ENCODE peak calls at places on chromosomes 4 and X, in five cellular contexts. E, A, V, Y and U are unnamed samples.

GRCh38 chr4:20925176-20925575 is 224.9 kb downstream of the PACRGL start:
- DNase-seq in Y (no peak), E (no peak), A (no peak), V (no peak), U (no peak)

GRCh38 chrX:18424482-18425198 is 768 bp upstream of the CDKL5 start:
- DNase-seq in A (peak), Y (no peak), V (peak), E (peak), U (no peak)

GRCh38 chr4:165873298-165874071 is 448 bp downstream of the TLL1 start:
- DNase-seq in E (peak), A (no peak), Y (peak), V (peak), U (peak)

GRCh38 chr4:76213415-76214268 is at the start of gene SCARB2:
- DNase-seq in V (peak), Y (peak), A (peak), E (peak), U (peak)

GRCh38 chr4:185512516-185512915 is 22.8 kb downstream of the PDLIM3 start:
- DNase-seq in Y (no peak), E (peak), A (peak), V (no peak), U (no peak)

GRCh38 chr4:26050212-26050643 is 136.2 kb downstream of the SMIM20 start:
- DNase-seq in Y (no peak), A (no peak), V (no peak), E (no peak), U (no peak)

GRCh38 chr4:7650606-7651400 is 216.1 kb upstream of the PSAPL1 start:
- DNase-seq in Y (peak), A (no peak), V (peak), E (peak), U (peak)

GRCh38 chrX:34638116-34638515 is 19.0 kb downstream of the TMEM47 start:
- DNase-seq in A (peak), Y (no peak), E (peak), V (no peak), U (no peak)

GRCh38 chr4:112145820-112146813 is 863 bp downstream of the FAM241A start:
- DNase-seq in E (peak), A (peak), Y (peak), V (peak), U (peak)

GRCh38 chr4:76867377-76867776 is 30.6 kb downstream of the SOWAHB start:
- DNase-seq in V (no peak), E (no peak), A (no peak), Y (no peak), U (no peak)

GRCh38 chr4:168690199-168690598 is 193.3 kb downstream of the PALLD start:
- DNase-seq in A (no peak), Y (no peak), E (no peak), V (no peak), U (no peak)

GRCh38 chr4:29046166-29046565 is 1674.0 kb upstream of the PCDH7 start:
- DNase-seq in V (no peak), Y (no peak), E (peak), A (peak), U (no peak)

GRCh38 chr4:135365065-135365464 is 1163.5 kb upstream of the PABPC4L start:
- DNase-seq in E (peak), V (no peak), A (peak), Y (no peak), U (no peak)

GRCh38 chr4:125168531-125168930 is 146.2 kb upstream of the FAT4 start:
- DNase-seq in E (no peak), V (no peak), A (peak), Y (no peak), U (no peak)

GRCh38 chr4:142671516-142671915 is 174.6 kb downstream of the INPP4B start:
- DNase-seq in E (no peak), A (no peak), Y (no peak), V (no peak), U (no peak)

GRCh38 chrX:47540754-47541538 is 20.1 kb upstream of the ARAF start:
- DNase-seq in Y (peak), V (peak), E (peak), A (peak), U (peak)

GRCh38 chrX:13750204-13750603 is 15.7 kb downstream of the OFD1 start:
- DNase-seq in E (peak), A (peak), V (no peak), Y (no peak), U (no peak)

GRCh38 chr4:110085131-110085530 is 113.3 kb downstream of the ELOVL6 start:
- DNase-seq in E (no peak), A (peak), Y (no peak), V (no peak), U (no peak)

GRCh38 chr4:38503689-38504395 is 160.2 kb upstream of the KLF3 start:
- DNase-seq in V (no peak), Y (no peak), A (no peak), E (no peak), U (no peak)

GRCh38 chr4:113052379-113052951 is 3.0 kb downstream of the ANK2 start:
- DNase-seq in V (no peak), Y (no peak), E (peak), A (peak), U (no peak)

GRCh38 chr4:123746981-123747380 is 350.4 kb downstream of the SPRY1 start:
- DNase-seq in A (no peak), E (no peak), Y (no peak), V (peak), U (no peak)
- H2BK15ac ChIP-seq in A (no peak), E (no peak), Y (no peak), V (no peak), U (no peak)

DNA sequence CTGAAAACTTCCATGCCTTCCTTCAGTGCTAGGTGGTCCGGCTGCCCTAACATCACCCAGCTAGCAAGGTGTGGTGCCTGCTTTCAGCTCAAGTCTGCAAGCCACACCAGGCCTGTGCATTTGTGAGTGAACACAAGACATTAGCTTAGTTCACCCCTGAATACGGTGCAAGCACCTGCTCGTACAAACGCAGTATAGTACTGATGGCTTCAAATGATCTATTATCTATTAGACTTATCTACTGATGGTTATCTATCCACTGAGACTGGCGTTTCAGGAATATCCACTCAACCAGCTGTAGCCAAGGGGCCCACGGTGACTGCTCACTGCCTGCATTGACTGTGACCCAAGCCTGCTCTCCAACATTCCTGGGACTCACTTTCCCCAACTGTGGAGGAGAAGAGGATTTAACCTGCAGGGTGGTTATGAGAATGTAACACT is 155.9 kb downstream of the SHOX start:
- DNase-seq in E (no peak), A (no peak), V (no peak), Y (peak), U (no peak)
- H3K14ac ChIP-seq in E (no peak), A (no peak), V (no peak), Y (no peak), U (no peak)

GRCh38 chr4:140630246-140630645 is 61.5 kb upstream of the UCP1 start:
- DNase-seq in Y (no peak), A (no peak), V (no peak), E (no peak), U (no peak)
- H2BK15ac ChIP-seq in Y (no peak), A (no peak), V (no peak), E (no peak), U (no peak)

GRCh38 chrX:54085666-54086065 is 41.4 kb upstream of the PHF8 start:
- DNase-seq in E (no peak), V (no peak), Y (no peak), A (no peak), U (no peak)
- H3K14ac ChIP-seq in E (no peak), V (no peak), Y (no peak), A (no peak), U (no peak)

GRCh38 chr4:172995161-172995560 is 173.4 kb upstream of the GALNT7 start:
- DNase-seq in V (no peak), E (peak), A (peak), Y (no peak), U (no peak)
- H2BK15ac ChIP-seq in V (no peak), E (no peak), A (no peak), Y (no peak), U (no peak)

GRCh38 chrX:100682939-100683338 is 38.9 kb downstream of the SRPX2 start:
- DNase-seq in E (no peak), A (no peak), V (no peak), Y (no peak), U (no peak)

GRCh38 chrX:100685284-100685996 is 41.4 kb downstream of the SRPX2 start:
- DNase-seq in Y (peak), A (peak), V (peak), E (peak), U (peak)

GRCh38 chrX:100677616-100678181 is 33.7 kb downstream of the SRPX2 start:
- DNase-seq in E (no peak), V (no peak), Y (no peak), A (peak), U (no peak)

GRCh38 chrX:100680756-100681155 is 36.8 kb downstream of the SRPX2 start:
- DNase-seq in Y (no peak), A (no peak), E (no peak), V (no peak), U (no peak)

GRCh38 chrX:100681581-100681980 is 37.6 kb downstream of the SRPX2 start:
- DNase-seq in Y (no peak), E (no peak), A (no peak), V (no peak), U (no peak)
- H3K14ac ChIP-seq in Y (no peak), E (no peak), A (no peak), V (no peak), U (no peak)

DNA sequence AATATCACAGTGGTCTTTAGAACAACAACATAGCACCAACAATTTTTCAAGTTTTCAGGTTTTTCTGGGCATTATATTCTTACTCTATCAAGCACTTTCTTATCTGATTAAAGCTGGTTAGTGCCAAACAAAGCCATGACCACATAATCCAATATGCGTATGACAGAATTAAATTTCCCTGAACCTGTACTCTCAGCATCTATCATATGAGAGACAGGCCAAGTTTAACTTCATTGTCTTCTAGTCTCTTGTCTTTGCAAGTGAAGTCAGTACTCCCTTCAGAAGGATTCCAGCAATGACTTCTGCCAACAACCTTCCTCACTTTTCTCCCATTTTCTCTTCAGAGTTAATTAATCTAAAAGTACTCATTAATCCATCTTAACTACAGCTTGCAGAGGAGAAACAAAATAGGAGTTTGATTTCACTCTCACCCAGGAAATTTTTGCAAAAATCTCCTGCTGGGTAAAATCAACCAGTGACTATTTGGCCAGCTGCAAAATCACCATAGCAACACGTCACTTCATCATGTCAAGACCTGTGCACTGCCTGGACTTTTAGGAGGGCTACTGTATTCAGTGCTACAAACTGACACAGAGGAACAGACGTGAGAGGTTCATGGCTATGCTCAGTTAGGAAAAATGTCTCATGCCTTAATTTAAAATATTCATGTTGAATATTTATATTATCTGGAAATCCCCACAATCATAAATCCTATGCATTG is 208.4 kb downstream of the ANTXR2 start:
- DNase-seq in V (no peak), E (no peak), A (peak), Y (no peak), U (no peak)
- H2BK15ac ChIP-seq in V (no peak), E (no peak), A (no peak), Y (no peak), U (no peak)